ENCODE peak calls at places on chromosomes 4 and X, in five cellular contexts. N, J, T, U and I are unnamed samples.

GRCh38 chr4:55409468-55410171 is 13.9 kb downstream of the TMEM165 start:
- DNase-seq in N (no peak), J (no peak), T (no peak), U (no peak), I (no peak)

GRCh38 chr4:74127745-74128144 is 28.8 kb upstream of the CXCL2 start:
- DNase-seq in N (no peak), J (no peak), T (no peak), U (no peak), I (no peak)

GRCh38 chr4:53019485-53020382 is 157.6 kb downstream of the RASL11B start:
- DNase-seq in N (no peak), J (no peak), T (peak; percentile 56), U (no peak), I (no peak)

GRCh38 chr4:5365071-5366008 is 314.1 kb downstream of the STK32B start:
- DNase-seq in N (no peak), J (peak; percentile 36), T (peak; percentile 76), U (no peak), I (peak; percentile 89)

GRCh38 chr4:172105918-172106317 is 292.7 kb downstream of the GALNTL6 start:
- DNase-seq in N (no peak), J (no peak), T (no peak), U (no peak), I (no peak)

GRCh38 chr4:41146716-41147506 is 67.4 kb downstream of the APBB2 start:
- DNase-seq in N (no peak), J (no peak), T (no peak), U (no peak), I (no peak)

GRCh38 chr4:128379860-128380259 is 92.2 kb upstream of the PGRMC2 start:
- DNase-seq in N (no peak), J (no peak), T (no peak), U (no peak), I (no peak)

GRCh38 chr4:87806520-87806919 is 7.2 kb downstream of the IBSP start:
- DNase-seq in N (no peak), J (no peak), T (no peak), U (no peak), I (no peak)

GRCh38 chrX:134948333-134949241 is 42.2 kb upstream of the SMIM10 start:
- DNase-seq in N (no peak), J (no peak), T (no peak), U (no peak), I (no peak)

GRCh38 chr4:137660211-137660610 is 127.9 kb upstream of the PCDH18 start:
- DNase-seq in N (no peak), J (no peak), T (no peak), U (no peak), I (no peak)

GRCh38 chr4:64897683-64898082 is 488.4 kb upstream of the TECRL start:
- DNase-seq in N (no peak), J (no peak), T (no peak), U (no peak), I (no peak)

GRCh38 chr4:27048350-27049100 is 187.9 kb downstream of the STIM2 start:
- DNase-seq in N (peak; percentile 8), J (no peak), T (no peak), U (no peak), I (no peak)

GRCh38 chr4:109078724-109079123 is 223.7 kb downstream of the COL25A1 start:
- DNase-seq in N (peak; percentile 91), J (no peak), T (no peak), U (no peak), I (peak; percentile 76)

GRCh38 chr4:183905081-183905592 is at the start of gene STOX2:
- DNase-seq in N (no peak), J (peak; percentile 67), T (peak; percentile 22), U (peak; percentile 81), I (no peak)

GRCh38 chrX:9598344-9598743 is 133.5 kb downstream of the TBL1X start:
- DNase-seq in N (no peak), J (no peak), T (no peak), U (no peak), I (no peak)

GRCh38 chr4:5504486-5504885 is 203.9 kb downstream of the EVC2 start:
- DNase-seq in N (no peak), J (no peak), T (no peak), U (no peak), I (no peak)

GRCh38 chr4:138894688-138895087 is 120.9 kb upstream of the NOCT start:
- DNase-seq in N (no peak), J (peak; percentile 51), T (no peak), U (no peak), I (no peak)

GRCh38 chrX:118679290-118679689 is 48.1 kb upstream of the IL13RA1 start:
- DNase-seq in N (no peak), J (no peak), T (no peak), U (no peak), I (no peak)

GRCh38 chr4:187090401-187090800 is 366.7 kb upstream of the FAT1 start:
- DNase-seq in N (no peak), J (no peak), T (no peak), U (no peak), I (no peak)

GRCh38 chrX:65463550-65463949 is 71.0 kb downstream of the LAS1L start:
- DNase-seq in N (peak; percentile 33), J (no peak), T (no peak), U (no peak), I (no peak)

GRCh38 chr4:7687006-7687405 is 252.3 kb upstream of the PSAPL1 start:
- DNase-seq in N (no peak), J (no peak), T (no peak), U (no peak), I (no peak)

GRCh38 chr4:168942985-168943384 is 67.1 kb downstream of the CBR4 start:
- DNase-seq in N (no peak), J (no peak), T (no peak), U (no peak), I (no peak)

GRCh38 chr4:56410247-56410646 is 23.0 kb upstream of the AASDH start:
- DNase-seq in N (peak; percentile 97), J (peak; percentile 67), T (peak; percentile 97), U (no peak), I (peak; percentile 83)

GRCh38 chr4:7120341-7120740 is 52.5 kb upstream of the GRPEL1 start:
- DNase-seq in N (no peak), J (no peak), T (no peak), U (peak; percentile 28), I (no peak)

GRCh38 chrX:154308108-154308946 is 12.7 kb downstream of the TKTL1 start:
- DNase-seq in N (no peak), J (peak; percentile 62), T (no peak), U (no peak), I (no peak)

GRCh38 chr4:19735012-19735411 is 516.7 kb upstream of the SLIT2 start:
- DNase-seq in N (no peak), J (no peak), T (no peak), U (no peak), I (no peak)

GRCh38 chrX:41596586-41596985 is 92.2 kb upstream of the GPR34 start:
- DNase-seq in N (no peak), J (no peak), T (peak; percentile 31), U (no peak), I (no peak)

GRCh38 chr4:182142146-182143085 is 100.8 kb upstream of the TENM3 start:
- DNase-seq in N (peak; percentile 29), J (no peak), T (no peak), U (peak; percentile 82), I (no peak)

GRCh38 chr4:143085224-143085623 is 99.5 kb upstream of the USP38 start:
- DNase-seq in N (no peak), J (no peak), T (no peak), U (no peak), I (no peak)

GRCh38 chrX:85031505-85031904 is 27.8 kb downstream of the APOOL start:
- DNase-seq in N (no peak), J (no peak), T (no peak), U (no peak), I (no peak)

GRCh38 chr4:148216866-148217814 is 225.1 kb downstream of the NR3C2 start:
- DNase-seq in N (peak; percentile 51), J (no peak), T (no peak), U (no peak), I (no peak)

GRCh38 chrX:140764401-140764919 is 54.9 kb downstream of the LINC00632 start:
- DNase-seq in N (no peak), J (no peak), T (no peak), U (peak; percentile 71), I (no peak)

GRCh38 chrX:140762061-140762460 is 52.5 kb downstream of the LINC00632 start:
- DNase-seq in N (peak; percentile 44), J (peak; percentile 32), T (no peak), U (no peak), I (no peak)

GRCh38 chrX:140765043-140765784 is 55.7 kb downstream of the LINC00632 start:
- DNase-seq in N (peak; percentile 9), J (no peak), T (no peak), U (no peak), I (no peak)

GRCh38 chrX:140767646-140768045 is 58.1 kb downstream of the LINC00632 start:
- DNase-seq in N (no peak), J (no peak), T (no peak), U (no peak), I (no peak)

GRCh38 chrX:140766024-140766611 is 56.6 kb downstream of the LINC00632 start:
- DNase-seq in N (peak; percentile 56), J (peak; percentile 41), T (no peak), U (no peak), I (no peak)
- H3K4me3 ChIP-seq in N (peak overlapping the region; percentile 57), J (no peak overlapping the region), T (no peak overlapping the region), U (no peak overlapping the region), I (peak overlapping the region; percentile 67)

GRCh38 chr4:188400456-188400855 is 261.2 kb downstream of the TRIML1 start:
- DNase-seq in N (no peak), J (no peak), T (no peak), U (no peak), I (no peak)
- TF ChIP-seq CTCF in N (no peak), J (no peak), T (no peak), U (no peak), I (no peak)

DNA sequence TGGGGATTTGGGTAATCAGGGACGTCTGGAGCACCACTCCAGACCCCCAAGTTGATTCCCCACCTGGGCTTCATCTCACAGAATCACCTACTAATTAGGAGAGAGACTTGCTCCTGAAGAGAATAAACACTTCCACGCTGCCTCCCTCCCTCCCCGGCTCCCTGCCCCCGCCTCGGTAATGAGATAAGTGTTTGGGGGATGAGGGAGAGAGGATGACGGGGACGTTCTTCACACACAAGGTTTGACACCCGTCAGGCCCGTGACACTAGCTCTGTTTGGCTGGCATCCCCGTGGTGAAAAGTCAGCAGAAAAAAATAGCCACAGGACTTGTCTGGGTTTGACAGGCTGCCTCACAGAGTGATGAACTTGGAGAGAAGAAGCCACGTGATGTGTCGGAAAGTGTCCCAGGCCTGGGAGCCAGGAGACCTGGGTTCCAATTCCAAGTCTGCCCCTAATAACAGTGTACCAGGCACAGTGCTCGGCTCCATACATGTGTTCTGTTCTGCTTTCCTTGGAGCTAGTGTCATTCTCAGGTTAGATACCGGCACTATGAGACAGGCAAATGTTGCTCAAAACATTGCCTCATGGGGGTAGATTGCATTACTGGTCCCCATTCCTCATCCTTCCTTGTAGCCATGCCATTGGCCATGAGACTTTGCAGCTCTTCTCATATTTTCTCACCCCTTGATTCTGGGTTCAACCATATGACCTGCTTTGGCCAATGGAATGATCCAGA is 578.0 kb downstream of the BCOR start:
- DNase-seq in N (no peak), J (no peak), T (no peak), U (no peak), I (no peak)
- H3K4me3 ChIP-seq in N (no peak overlapping the region), J (no peak overlapping the region), T (no peak overlapping the region), U (no peak overlapping the region), I (no peak overlapping the region)

DNA sequence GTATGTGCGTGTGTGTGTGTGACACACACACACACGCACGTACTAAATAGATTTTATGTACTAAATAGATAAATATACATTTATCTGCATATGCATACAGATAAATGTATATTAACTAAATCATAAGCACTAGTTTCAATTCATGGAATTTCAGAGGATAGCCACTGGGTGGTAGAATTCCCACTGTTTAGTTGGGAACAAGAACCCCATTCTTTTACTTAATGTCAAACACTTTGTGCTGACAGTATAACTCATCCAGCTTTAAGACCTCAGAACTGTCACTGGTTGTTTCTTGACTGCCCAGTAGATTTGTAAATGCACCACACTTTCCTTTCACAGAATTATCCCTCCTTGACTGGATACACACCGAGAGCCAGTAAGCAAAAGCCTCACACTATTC is 32.5 kb downstream of the PPARGC1A start:
- DNase-seq in N (no peak), J (no peak), T (no peak), U (no peak), I (no peak)
- TF ChIP-seq CTCF in N (peak; percentile 37), J (no peak), T (peak; percentile 39), U (no peak), I (peak; percentile 13)